ENCODE peak calls at places on chromosomes 7 and 10, in eight cellular contexts. E is IMR-90, G is choroid plexus epithelial cell, B is astrocyte of the cerebellum, J is colonic mucosa, U is lower leg skin, Q is GM10248, K is A549. M is an unnamed sample.

GRCh38 chr10:3911713-3912442 is 126.9 kb upstream of the KLF6 start:
- DNase-seq in K (no peak), J (no peak), U (no peak), Q (no peak), G (no peak), E (peak), B (no peak), M (no peak)

GRCh38 chr7:91685544-91685943 is 195.0 kb downstream of the MTERF1 start:
- DNase-seq in E (peak), J (no peak), B (no peak), U (no peak), G (peak), K (no peak), Q (no peak), M (no peak)

GRCh38 chr10:124671486-124672075 is 72.6 kb downstream of the FAM53B start:
- DNase-seq in E (no peak), G (peak), J (no peak), K (peak), U (peak), B (no peak), Q (no peak), M (no peak)

GRCh38 chr10:15168296-15168780 is at the start of gene NMT2:
- DNase-seq in U (peak), B (no peak), E (no peak), Q (no peak), K (no peak), J (peak), G (no peak), M (peak)

GRCh38 chr10:105252908-105253307 is 611.8 kb downstream of the SORCS3 start:
- DNase-seq in B (no peak), U (no peak), J (no peak), Q (no peak), E (no peak), G (no peak), K (no peak), M (no peak)

GRCh38 chr7:45192546-45193177 is 35.1 kb downstream of the RAMP3 start:
- DNase-seq in U (no peak), G (no peak), J (no peak), Q (no peak), B (no peak), E (no peak), K (no peak), M (no peak)

GRCh38 chr10:114472874-114473248 is 68.6 kb upstream of the AFAP1L2 start:
- DNase-seq in G (no peak), E (no peak), K (no peak), B (no peak), U (no peak), J (no peak), Q (no peak), M (no peak)

GRCh38 chr10:34102237-34102673 is 712.8 kb downstream of the PARD3 start:
- DNase-seq in B (no peak), K (no peak), E (peak), G (no peak), Q (no peak), U (peak), J (peak), M (no peak)

GRCh38 chr7:50304911-50305621 is 550 bp downstream of the IKZF1 start:
- DNase-seq in J (no peak), E (no peak), U (no peak), K (no peak), G (no peak), B (no peak), Q (peak), M (no peak)

GRCh38 chr7:156547884-156548561 is 92.6 kb upstream of the RNF32 start:
- DNase-seq in Q (no peak), K (no peak), J (no peak), G (no peak), U (no peak), B (no peak), E (no peak), M (no peak)

GRCh38 chr7:117124585-117125220 is 171.4 kb downstream of the ST7 start:
- DNase-seq in J (peak), Q (no peak), G (peak), K (peak), U (peak), E (peak), B (peak), M (no peak)

GRCh38 chr10:50407077-50407801 is 155.9 kb upstream of the ASAH2 start:
- DNase-seq in J (no peak), U (no peak), Q (no peak), E (no peak), K (no peak), G (no peak), B (no peak), M (no peak)

GRCh38 chr7:30159153-30159552 is 24.4 kb downstream of the MTURN start:
- DNase-seq in K (no peak), J (peak), Q (no peak), G (no peak), U (no peak), E (no peak), B (no peak), M (no peak)

GRCh38 chr10:6058677-6059475 is 3.3 kb downstream of the IL2RA start:
- DNase-seq in J (no peak), K (no peak), Q (no peak), U (no peak), G (no peak), B (no peak), E (no peak), M (no peak)

GRCh38 chr7:149087366-149087765 is 3.2 kb downstream of the ZNF786 start:
- DNase-seq in U (no peak), J (no peak), E (no peak), Q (no peak), G (no peak), K (no peak), B (no peak), M (no peak)

GRCh38 chr7:151247016-151247580 is 1.4 kb downstream of the SMARCD3 start:
- DNase-seq in K (no peak), Q (no peak), U (no peak), B (no peak), E (no peak), J (no peak), G (no peak), M (no peak)

GRCh38 chr10:516766-517165 is 172.7 kb downstream of the DIP2C start:
- DNase-seq in J (no peak), B (no peak), G (no peak), E (no peak), U (no peak), Q (no peak), K (no peak), M (no peak)

GRCh38 chr7:36317276-36317675 is 72.4 kb upstream of the ANLN start:
- DNase-seq in B (no peak), J (no peak), Q (no peak), U (no peak), G (no peak), E (no peak), K (no peak), M (no peak)

GRCh38 chr10:59704644-59705043 is 5.0 kb downstream of the SLC16A9 start:
- DNase-seq in G (peak), J (no peak), B (no peak), E (no peak), Q (no peak), U (no peak), K (no peak), M (no peak)

GRCh38 chr10:77251297-77252013 is 386.2 kb downstream of the KCNMA1 start:
- DNase-seq in B (no peak), Q (no peak), J (no peak), U (no peak), E (peak), K (peak), G (peak), M (no peak)

GRCh38 chr10:86721232-86721631 is 35.2 kb upstream of the BMPR1A start:
- DNase-seq in B (no peak), J (no peak), G (no peak), U (no peak), E (no peak), K (no peak), Q (no peak), M (no peak)

GRCh38 chr7:44639701-44640321 is 33.4 kb downstream of the OGDH start:
- DNase-seq in B (peak), U (peak), J (peak), E (peak), K (peak), Q (no peak), G (peak), M (peak)

GRCh38 chr10:43221419-43222293 is 45.2 kb downstream of the RASGEF1A start:
- DNase-seq in K (no peak), E (no peak), G (no peak), Q (no peak), J (no peak), B (no peak), U (no peak), M (peak)

GRCh38 chr7:42645906-42646305 is 266.0 kb downstream of the C7orf25 start:
- DNase-seq in K (no peak), J (no peak), Q (no peak), U (no peak), G (peak), E (no peak), B (no peak), M (no peak)

GRCh38 chr7:42642699-42643098 is 269.2 kb downstream of the C7orf25 start:
- DNase-seq in G (no peak), B (no peak), U (no peak), E (no peak), Q (no peak), K (no peak), J (no peak), M (no peak)

GRCh38 chr7:42639930-42640329 is 271.9 kb downstream of the C7orf25 start:
- DNase-seq in K (no peak), B (no peak), Q (no peak), J (no peak), E (no peak), U (no peak), G (peak), M (no peak)
- TF ChIP-seq CTCF in K (no peak), B (no peak), Q (no peak), J (no peak), E (peak), U (no peak), G (peak), M (no peak)

GRCh38 chr7:104652434-104652833 is 324.0 kb downstream of the LHFPL3 start:
- DNase-seq in G (no peak), E (no peak), K (no peak), B (no peak), U (no peak), J (no peak), Q (no peak), M (no peak)
- TF ChIP-seq CTCF in G (no peak), E (no peak), K (no peak), B (no peak), U (no peak), J (no peak), Q (no peak), M (no peak)

DNA sequence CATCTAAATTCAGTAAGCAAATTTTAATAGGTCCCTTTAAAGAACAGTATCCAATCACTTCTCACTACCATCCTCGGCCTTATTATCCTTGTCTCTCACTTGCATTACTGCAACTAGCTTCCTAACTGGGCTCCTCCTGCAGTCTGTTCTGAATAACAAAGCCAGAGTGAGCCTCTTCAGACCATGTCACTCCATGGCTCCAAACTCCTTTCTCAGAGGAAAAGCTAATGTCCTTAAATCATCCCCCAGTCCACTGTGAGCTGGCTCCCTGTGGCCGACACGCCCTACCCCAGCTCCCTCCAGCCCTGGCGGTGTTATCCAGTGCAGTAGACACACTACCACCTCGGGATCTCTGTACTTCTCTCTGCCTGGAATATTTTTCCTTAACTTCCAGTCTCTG is 80.0 kb downstream of the EPC1 start:
- DNase-seq in G (no peak), K (no peak), E (no peak), Q (no peak), U (no peak), B (no peak), J (no peak), M (no peak)
- TF ChIP-seq CTCF in G (no peak), K (no peak), E (no peak), Q (no peak), U (no peak), B (no peak), J (no peak), M (no peak)

DNA sequence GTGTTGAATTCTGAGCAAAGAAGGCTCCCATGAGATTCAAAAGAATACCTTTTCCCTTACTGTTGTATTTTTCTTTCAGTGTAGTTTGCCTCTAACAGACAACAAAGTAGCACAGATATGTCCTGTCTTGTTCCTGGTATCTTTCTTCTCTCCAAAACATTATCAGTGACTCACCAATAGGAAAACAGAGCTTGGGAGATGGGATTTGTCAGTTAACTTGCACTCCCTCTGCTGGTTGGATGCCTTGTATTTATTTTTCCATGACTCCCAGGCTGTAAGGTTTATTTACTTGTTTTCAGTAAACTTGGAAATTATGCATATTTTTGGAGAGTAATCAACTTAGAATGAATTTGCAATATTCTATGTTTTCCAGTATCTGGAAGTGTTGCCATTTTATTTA is 129.7 kb downstream of the SAMD9 start:
- DNase-seq in U (peak), B (peak), Q (no peak), G (peak), J (no peak), E (peak), K (peak), M (no peak)
- TF ChIP-seq CTCF in U (no peak), B (peak), Q (no peak), G (peak), J (peak), E (peak), K (peak), M (peak)

GRCh38 chr10:120457431-120458172 is 575 bp downstream of the PLPP4 start:
- DNase-seq in B (no peak), Q (no peak), E (no peak), G (no peak), J (no peak), U (no peak), K (no peak), M (no peak)
- TF ChIP-seq CTCF in B (no peak), Q (no peak), E (no peak), G (no peak), J (no peak), U (no peak), K (no peak), M (no peak)

GRCh38 chr7:22952306-22953011 is 61.5 kb downstream of the HYCC1 start:
- DNase-seq in B (no peak), J (no peak), G (no peak), Q (no peak), E (no peak), U (no peak), K (no peak), M (no peak)

GRCh38 chr7:22945584-22945983 is 68.3 kb downstream of the HYCC1 start:
- DNase-seq in B (no peak), G (no peak), U (no peak), Q (no peak), K (no peak), J (no peak), E (peak), M (no peak)

GRCh38 chr7:22954251-22954650 is 59.7 kb downstream of the HYCC1 start:
- DNase-seq in E (no peak), Q (no peak), J (no peak), B (no peak), U (no peak), K (no peak), G (no peak), M (no peak)

GRCh38 chr7:22948770-22949169 is 65.2 kb downstream of the HYCC1 start:
- DNase-seq in U (no peak), B (no peak), K (no peak), E (no peak), J (no peak), Q (no peak), G (no peak), M (no peak)

DNA sequence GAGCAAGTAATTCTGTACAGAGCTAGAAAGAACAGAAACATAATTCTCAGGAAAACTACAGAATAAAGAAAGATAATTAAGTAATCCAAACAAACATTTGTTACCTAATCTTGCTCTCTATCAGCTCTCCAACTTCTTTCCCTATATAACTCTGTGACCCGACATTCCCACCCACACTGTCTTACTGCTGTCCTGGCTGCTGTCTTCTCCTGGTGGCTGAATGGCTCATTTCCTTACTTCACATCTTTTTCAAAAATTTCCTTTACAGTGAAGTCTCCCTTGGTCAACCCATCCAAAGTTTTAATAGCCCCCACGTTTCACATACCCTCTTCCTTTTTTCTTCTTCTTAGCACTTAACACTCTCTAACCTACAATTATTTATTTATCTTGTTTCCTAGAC is 64.0 kb downstream of the HYCC1 start:
- DNase-seq in U (no peak), E (no peak), G (no peak), J (no peak), Q (no peak), K (no peak), B (no peak), M (no peak)
- TF ChIP-seq CTCF in U (no peak), E (peak), G (peak), J (no peak), Q (no peak), K (no peak), B (no peak), M (no peak)

DNA sequence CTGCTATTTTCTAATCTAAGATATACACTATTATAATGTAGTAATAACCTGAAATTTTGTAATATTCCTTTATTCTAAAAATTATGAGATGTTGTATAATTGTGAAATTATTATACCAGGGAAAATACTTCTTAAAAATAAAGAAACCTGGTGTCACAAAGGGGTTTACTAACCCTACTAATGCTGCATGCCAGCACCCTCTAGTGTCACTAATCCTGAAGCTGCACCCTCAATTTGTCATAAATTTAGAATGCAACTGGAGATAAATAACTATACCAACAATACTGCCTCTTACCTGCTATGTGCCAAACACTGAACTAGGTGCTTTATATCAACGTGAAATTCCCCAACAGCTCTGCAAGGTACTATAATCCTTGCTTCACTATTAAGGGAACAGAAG is 30.8 kb downstream of the TM9SF3 start:
- DNase-seq in G (peak), J (no peak), B (no peak), K (no peak), E (no peak), U (no peak), Q (no peak), M (no peak)
- TF ChIP-seq CTCF in G (peak), J (peak), B (peak), K (peak), E (peak), U (no peak), Q (peak), M (no peak)

GRCh38 chr10:100890141-100890695 is 22.5 kb upstream of the SLF2 start:
- DNase-seq in E (no peak), G (no peak), U (no peak), Q (no peak), J (no peak), K (no peak), B (no peak), M (no peak)
- TF ChIP-seq CTCF in E (no peak), G (no peak), U (no peak), Q (no peak), J (no peak), K (no peak), B (no peak), M (no peak)

DNA sequence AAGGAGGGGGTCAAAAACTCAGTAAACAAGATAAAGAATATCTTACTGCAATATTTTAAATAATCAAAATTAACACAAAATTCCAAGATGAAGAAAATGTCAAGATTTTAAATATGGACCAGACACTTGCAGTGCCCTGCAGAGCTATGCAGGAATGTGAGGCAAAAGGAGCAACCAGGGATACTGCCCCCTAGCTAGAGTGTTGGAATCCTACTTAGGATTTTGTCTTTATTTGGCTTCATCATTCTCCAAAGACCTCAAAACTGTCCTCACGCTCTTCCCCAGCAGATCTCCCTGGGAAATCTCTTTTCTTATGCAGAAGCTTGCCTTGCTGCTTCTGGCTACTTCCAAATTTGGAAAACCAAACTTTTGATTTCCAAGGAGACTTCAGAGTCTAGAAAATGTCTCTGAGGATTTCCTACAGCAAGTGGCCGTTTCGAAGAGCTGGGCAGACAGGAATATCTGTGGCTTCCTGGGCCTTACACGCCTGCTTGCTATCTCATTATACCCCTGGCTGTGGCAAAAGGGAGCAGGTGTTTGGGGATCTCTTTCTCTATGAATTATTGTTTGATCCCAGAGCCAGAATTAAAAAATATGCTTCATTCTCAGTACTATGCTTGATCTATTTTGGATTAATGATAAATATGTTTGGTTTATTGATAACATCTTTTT is 232.2 kb upstream of the BMPER start:
- DNase-seq in K (no peak), J (no peak), U (no peak), B (no peak), G (no peak), E (no peak), Q (no peak), M (no peak)
- TF ChIP-seq CTCF in K (no peak), J (no peak), U (no peak), B (no peak), G (peak), E (no peak), Q (no peak), M (no peak)

GRCh38 chr10:113441220-113441619 is 111.6 kb upstream of the HABP2 start:
- DNase-seq in J (no peak), U (no peak), E (no peak), G (no peak), B (no peak), K (no peak), Q (no peak), M (no peak)
- TF ChIP-seq CTCF in J (no peak), U (no peak), E (no peak), G (no peak), B (no peak), K (no peak), Q (no peak), M (no peak)

M was measured in mesothelial cell of epicardium.